ENCODE peak calls at places on chromosome 13, in nine cellular contexts. One of them, this sample, is unnamed. For H3K4me1, the result is how much of the 10 kb centered on the place peaks cover.

GRCh38 chr13:26557051-26557392 is 461 bp upstream of the WASF3 start:
- DNase-seq in aorta: no peak
- DNase-seq in PC-3: no peak
- DNase-seq in thoracic aorta: no peak
- DNase-seq in stomach: no peak
- DNase-seq in heart right ventricle: no peak
- DNase-seq in CD8-positive, alpha-beta T cell: no peak
- DNase-seq in left lung: no peak
- DNase-seq in neuronal stem cell: no peak
- DNase-seq in this sample: no peak

GRCh38 chr13:106145997-106146864 is 389.2 kb downstream of the EFNB2 start:
- DNase-seq in aorta: no peak
- DNase-seq in PC-3: no peak
- DNase-seq in thoracic aorta: no peak
- DNase-seq in stomach: no peak
- DNase-seq in heart right ventricle: no peak
- DNase-seq in CD8-positive, alpha-beta T cell: no peak
- DNase-seq in left lung: no peak
- DNase-seq in neuronal stem cell: no peak
- DNase-seq in this sample: no peak

GRCh38 chr13:78586706-78587105 is 16.6 kb downstream of the POU4F1 start:
- DNase-seq in aorta: no peak
- DNase-seq in PC-3: no peak
- DNase-seq in thoracic aorta: no peak
- DNase-seq in stomach: no peak
- DNase-seq in heart right ventricle: no peak
- DNase-seq in CD8-positive, alpha-beta T cell: no peak
- DNase-seq in left lung: peak
- DNase-seq in neuronal stem cell: peak
- DNase-seq in this sample: no peak

GRCh38 chr13:88345171-88345847 is 674.1 kb downstream of the SLITRK5 start:
- DNase-seq in aorta: no peak
- DNase-seq in PC-3: no peak
- DNase-seq in thoracic aorta: no peak
- DNase-seq in stomach: no peak
- DNase-seq in heart right ventricle: no peak
- DNase-seq in CD8-positive, alpha-beta T cell: no peak
- DNase-seq in left lung: peak
- DNase-seq in neuronal stem cell: no peak
- DNase-seq in this sample: no peak

GRCh38 chr13:58573742-58574141 is 942.2 kb downstream of the PCDH17 start:
- DNase-seq in aorta: no peak
- DNase-seq in PC-3: no peak
- DNase-seq in thoracic aorta: no peak
- DNase-seq in stomach: no peak
- DNase-seq in heart right ventricle: no peak
- DNase-seq in CD8-positive, alpha-beta T cell: no peak
- DNase-seq in left lung: no peak
- DNase-seq in neuronal stem cell: no peak
- DNase-seq in this sample: no peak

GRCh38 chr13:77417897-77418296 is 91.0 kb upstream of the MYCBP2 start:
- DNase-seq in aorta: no peak
- DNase-seq in PC-3: peak
- DNase-seq in thoracic aorta: no peak
- DNase-seq in stomach: no peak
- DNase-seq in heart right ventricle: no peak
- DNase-seq in CD8-positive, alpha-beta T cell: no peak
- DNase-seq in left lung: no peak
- DNase-seq in neuronal stem cell: no peak
- DNase-seq in this sample: no peak

GRCh38 chr13:51682691-51683090 is 98.4 kb downstream of the WDFY2 start:
- DNase-seq in aorta: no peak
- DNase-seq in PC-3: no peak
- DNase-seq in thoracic aorta: no peak
- DNase-seq in stomach: no peak
- DNase-seq in heart right ventricle: no peak
- DNase-seq in CD8-positive, alpha-beta T cell: no peak
- DNase-seq in left lung: no peak
- DNase-seq in neuronal stem cell: no peak
- DNase-seq in this sample: no peak

GRCh38 chr13:27954406-27954851 is 14.7 kb downstream of the CDX2 start:
- DNase-seq in aorta: no peak
- DNase-seq in PC-3: peak
- DNase-seq in thoracic aorta: no peak
- DNase-seq in stomach: peak
- DNase-seq in heart right ventricle: no peak
- DNase-seq in CD8-positive, alpha-beta T cell: no peak
- DNase-seq in left lung: peak
- DNase-seq in neuronal stem cell: no peak
- DNase-seq in this sample: no peak

GRCh38 chr13:114263590-114263989 is 17.8 kb upstream of the UPF3A start:
- DNase-seq in aorta: no peak
- DNase-seq in PC-3: no peak
- DNase-seq in thoracic aorta: no peak
- DNase-seq in stomach: no peak
- DNase-seq in heart right ventricle: no peak
- DNase-seq in CD8-positive, alpha-beta T cell: no peak
- DNase-seq in left lung: no peak
- DNase-seq in neuronal stem cell: no peak
- DNase-seq in this sample: no peak

GRCh38 chr13:74907788-74908187 is 574.2 kb downstream of the TBC1D4 start:
- DNase-seq in aorta: no peak
- DNase-seq in PC-3: no peak
- DNase-seq in thoracic aorta: no peak
- DNase-seq in stomach: no peak
- DNase-seq in heart right ventricle: no peak
- DNase-seq in CD8-positive, alpha-beta T cell: no peak
- DNase-seq in left lung: no peak
- DNase-seq in neuronal stem cell: no peak
- DNase-seq in this sample: no peak

GRCh38 chr13:74570834-74571233 is 436.6 kb upstream of the KLF12 start:
- DNase-seq in aorta: no peak
- DNase-seq in PC-3: no peak
- DNase-seq in thoracic aorta: no peak
- DNase-seq in stomach: no peak
- DNase-seq in heart right ventricle: no peak
- DNase-seq in CD8-positive, alpha-beta T cell: no peak
- DNase-seq in left lung: no peak
- DNase-seq in neuronal stem cell: no peak
- DNase-seq in this sample: no peak

GRCh38 chr13:104837756-104838155 is 1697.7 kb downstream of the EFNB2 start:
- DNase-seq in aorta: no peak
- DNase-seq in PC-3: no peak
- DNase-seq in thoracic aorta: no peak
- DNase-seq in stomach: no peak
- DNase-seq in heart right ventricle: no peak
- DNase-seq in CD8-positive, alpha-beta T cell: no peak
- DNase-seq in left lung: no peak
- DNase-seq in neuronal stem cell: no peak
- DNase-seq in this sample: no peak

GRCh38 chr13:85638815-85639393 is 160.3 kb downstream of the SLITRK6 start:
- DNase-seq in aorta: no peak
- DNase-seq in PC-3: no peak
- DNase-seq in thoracic aorta: no peak
- DNase-seq in stomach: no peak
- DNase-seq in heart right ventricle: no peak
- DNase-seq in CD8-positive, alpha-beta T cell: no peak
- DNase-seq in left lung: peak
- DNase-seq in neuronal stem cell: no peak
- DNase-seq in this sample: no peak

GRCh38 chr13:50358221-50358620 is 343.0 kb downstream of the KCNRG start:
- DNase-seq in aorta: no peak
- DNase-seq in PC-3: peak
- DNase-seq in thoracic aorta: no peak
- DNase-seq in stomach: no peak
- DNase-seq in heart right ventricle: peak
- DNase-seq in CD8-positive, alpha-beta T cell: no peak
- DNase-seq in left lung: no peak
- DNase-seq in neuronal stem cell: no peak
- DNase-seq in this sample: no peak

GRCh38 chr13:50355797-50356196 is 340.6 kb downstream of the KCNRG start:
- DNase-seq in aorta: no peak
- DNase-seq in PC-3: no peak
- DNase-seq in thoracic aorta: no peak
- DNase-seq in stomach: no peak
- DNase-seq in heart right ventricle: no peak
- DNase-seq in CD8-positive, alpha-beta T cell: no peak
- DNase-seq in left lung: no peak
- DNase-seq in neuronal stem cell: no peak
- DNase-seq in this sample: no peak

GRCh38 chr13:50358715-50359367 is 343.6 kb downstream of the KCNRG start:
- DNase-seq in aorta: no peak
- DNase-seq in PC-3: no peak
- DNase-seq in thoracic aorta: no peak
- DNase-seq in stomach: no peak
- DNase-seq in heart right ventricle: no peak
- DNase-seq in CD8-positive, alpha-beta T cell: no peak
- DNase-seq in left lung: no peak
- DNase-seq in neuronal stem cell: no peak
- DNase-seq in this sample: no peak

GRCh38 chr13:50357586-50358118 is 342.4 kb downstream of the KCNRG start:
- DNase-seq in aorta: no peak
- DNase-seq in PC-3: peak
- DNase-seq in thoracic aorta: no peak
- DNase-seq in stomach: peak
- DNase-seq in heart right ventricle: peak
- DNase-seq in CD8-positive, alpha-beta T cell: no peak
- DNase-seq in left lung: no peak
- DNase-seq in neuronal stem cell: no peak
- DNase-seq in this sample: no peak

DNA sequence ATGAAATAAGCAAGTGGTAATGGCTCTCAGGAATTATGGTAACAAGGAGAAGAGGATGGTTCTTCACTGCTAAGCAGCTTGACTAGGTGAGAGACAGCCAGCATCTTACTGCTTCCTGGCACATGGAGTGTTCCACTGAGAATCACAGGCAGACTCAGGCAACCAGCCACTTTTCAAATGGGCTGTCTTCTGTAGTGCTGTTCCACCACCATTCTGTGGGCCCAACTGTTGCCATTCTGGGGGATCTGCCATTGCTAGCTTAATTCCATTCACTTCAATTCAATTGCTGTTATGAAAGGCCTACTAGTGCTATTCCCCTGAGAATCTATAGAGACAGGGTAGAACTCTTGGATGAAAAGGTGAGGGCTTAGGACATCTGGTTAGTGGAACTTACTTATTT is 341.9 kb downstream of the KCNRG start:
- DNase-seq in aorta: no peak
- DNase-seq in PC-3: no peak
- DNase-seq in thoracic aorta: no peak
- DNase-seq in stomach: no peak
- DNase-seq in heart right ventricle: no peak
- DNase-seq in CD8-positive, alpha-beta T cell: no peak
- DNase-seq in left lung: no peak
- DNase-seq in neuronal stem cell: no peak
- DNase-seq in this sample: no peak
- H3K27ac ChIP-seq in aorta: peak
- H3K27ac ChIP-seq in PC-3: peak
- H3K27ac ChIP-seq in thoracic aorta: peak
- H3K27ac ChIP-seq in stomach: peak
- H3K27ac ChIP-seq in heart right ventricle: peak
- H3K27ac ChIP-seq in CD8-positive, alpha-beta T cell: no peak
- H3K27ac ChIP-seq in left lung: peak
- H3K27ac ChIP-seq in neuronal stem cell: no peak
- H3K27ac ChIP-seq in this sample: no peak

DNA sequence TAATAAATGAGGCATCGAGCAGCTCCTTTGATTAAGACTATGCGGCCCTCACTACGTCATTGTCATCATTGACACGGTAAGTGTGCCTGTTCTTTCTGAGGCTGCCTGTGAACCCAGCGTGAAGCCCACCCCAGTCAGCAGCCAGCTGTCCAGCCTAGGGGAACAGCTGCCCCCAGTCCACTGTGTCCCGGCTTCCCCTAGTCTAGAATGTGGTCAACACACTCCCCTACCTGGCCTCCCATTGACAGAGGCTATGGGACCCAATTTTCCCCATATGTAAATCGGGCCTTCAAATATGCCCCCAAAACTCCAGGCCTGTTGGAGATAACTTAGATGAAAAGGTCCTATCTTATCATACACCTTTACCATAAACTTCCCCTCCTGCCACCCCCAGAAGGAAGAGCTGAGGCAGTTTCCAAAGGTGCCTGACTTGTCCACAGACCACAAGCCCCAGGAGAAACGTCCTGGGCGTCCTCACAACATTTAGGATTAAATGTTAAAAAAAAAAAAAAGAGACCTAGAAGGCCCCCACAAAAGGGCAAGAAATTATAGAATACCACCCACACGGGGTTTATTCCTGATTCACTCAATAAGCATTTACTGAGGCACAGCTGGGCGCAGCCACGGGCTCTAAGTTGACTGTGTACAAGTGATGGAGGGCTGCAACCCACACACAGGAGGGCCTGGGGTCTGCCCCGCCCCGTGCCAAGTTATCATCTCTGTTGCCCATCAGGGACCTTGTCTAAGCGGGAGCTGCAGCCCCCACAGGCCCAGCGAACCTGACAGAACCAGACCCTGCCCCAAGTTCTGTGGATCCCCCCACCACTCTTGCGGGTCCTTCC is 83.2 kb upstream of the TM9SF2 start:
- DNase-seq in aorta: no peak
- DNase-seq in PC-3: no peak
- DNase-seq in thoracic aorta: no peak
- DNase-seq in stomach: peak
- DNase-seq in heart right ventricle: no peak
- DNase-seq in CD8-positive, alpha-beta T cell: no peak
- DNase-seq in left lung: no peak
- DNase-seq in neuronal stem cell: no peak
- DNase-seq in this sample: no peak
- H3K4me1 ChIP-seq in aorta: under half
- H3K4me1 ChIP-seq in PC-3: under half
- H3K4me1 ChIP-seq in thoracic aorta: under half
- H3K4me1 ChIP-seq in stomach: under half
- H3K4me1 ChIP-seq in heart right ventricle: under half
- H3K4me1 ChIP-seq in CD8-positive, alpha-beta T cell: half or more
- H3K4me1 ChIP-seq in left lung: under half
- H3K4me1 ChIP-seq in neuronal stem cell: under half
- H3K4me1 ChIP-seq in this sample: under half

GRCh38 chr13:102033316-102033715 is 368.5 kb downstream of the FGF14 start:
- DNase-seq in aorta: no peak
- DNase-seq in PC-3: no peak
- DNase-seq in thoracic aorta: no peak
- DNase-seq in stomach: no peak
- DNase-seq in heart right ventricle: no peak
- DNase-seq in CD8-positive, alpha-beta T cell: no peak
- DNase-seq in left lung: no peak
- DNase-seq in neuronal stem cell: no peak
- DNase-seq in this sample: no peak
- H3K4me3 ChIP-seq in aorta: no peak
- H3K4me3 ChIP-seq in PC-3: no peak
- H3K4me3 ChIP-seq in thoracic aorta: no peak
- H3K4me3 ChIP-seq in stomach: no peak
- H3K4me3 ChIP-seq in heart right ventricle: no peak
- H3K4me3 ChIP-seq in CD8-positive, alpha-beta T cell: no peak
- H3K4me3 ChIP-seq in left lung: no peak
- H3K4me3 ChIP-seq in neuronal stem cell: peak
- H3K4me3 ChIP-seq in this sample: no peak

DNA sequence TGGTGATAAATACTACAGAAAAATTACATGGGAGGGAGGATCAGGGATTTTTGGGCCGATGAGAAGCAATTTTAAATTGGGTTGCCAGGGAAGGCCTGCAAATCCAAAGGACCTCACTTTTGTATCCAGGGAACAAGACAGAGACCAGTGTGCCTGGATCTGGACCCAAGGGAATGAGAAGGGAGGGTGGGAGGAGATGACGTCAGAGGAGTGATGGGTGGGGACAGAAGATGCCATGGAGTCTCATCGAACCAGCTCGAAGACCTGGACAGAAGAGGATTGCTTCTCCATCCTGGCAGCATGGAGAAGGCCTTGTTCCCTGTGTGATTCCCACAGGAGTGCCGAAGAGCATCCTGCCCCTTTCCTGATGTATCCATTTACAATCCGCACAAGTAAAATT is 68.9 kb downstream of the ITGBL1 start:
- DNase-seq in aorta: no peak
- DNase-seq in PC-3: no peak
- DNase-seq in thoracic aorta: no peak
- DNase-seq in stomach: no peak
- DNase-seq in heart right ventricle: no peak
- DNase-seq in CD8-positive, alpha-beta T cell: no peak
- DNase-seq in left lung: no peak
- DNase-seq in neuronal stem cell: no peak
- DNase-seq in this sample: no peak
- H3K27ac ChIP-seq in aorta: no peak
- H3K27ac ChIP-seq in PC-3: no peak
- H3K27ac ChIP-seq in thoracic aorta: no peak
- H3K27ac ChIP-seq in stomach: no peak
- H3K27ac ChIP-seq in heart right ventricle: no peak
- H3K27ac ChIP-seq in CD8-positive, alpha-beta T cell: no peak
- H3K27ac ChIP-seq in left lung: no peak
- H3K27ac ChIP-seq in neuronal stem cell: no peak
- H3K27ac ChIP-seq in this sample: no peak